ENCODE peak calls at places on chromosomes 5 and 9, in seven cellular contexts. S is neural progenitor cell, T is fibroblast of lung, L is IMR-90, D is H1, X is Karpas-422, M is OCI-LY7. O is an unnamed sample.
A peak's percentile ranks its signal among the peaks of the same experiment; 100 is the strongest.

GRCh38 chr9:122904466-122904822 is 715 bp downstream of the RC3H2 start:
- DNase-seq in S (peak; percentile 86), T (peak; percentile 30), L (peak; percentile 4), D (no peak), X (peak; percentile 71), M (peak; percentile 70), O (peak; percentile 18)

GRCh38 chr5:73118331-73119011 is 1.9 kb upstream of the TMEM171 start:
- DNase-seq in S (no peak), T (no peak), L (no peak), D (no peak), X (no peak), M (no peak), O (no peak)

GRCh38 chr9:133935328-133936040 is 56.6 kb downstream of the VAV2 start:
- DNase-seq in S (no peak), T (peak; percentile 93), L (peak; percentile 70), D (no peak), X (no peak), M (no peak), O (no peak)

GRCh38 chr5:81544351-81545001 is 150.5 kb upstream of the ACOT12 start:
- DNase-seq in S (no peak), T (peak; percentile 35), L (peak; percentile 8), D (no peak), X (no peak), M (no peak), O (peak; percentile 9)

GRCh38 chr9:13395086-13395485 is 115.6 kb upstream of the MPDZ start:
- DNase-seq in S (no peak), T (peak; percentile 24), L (no peak), D (no peak), X (no peak), M (no peak), O (peak; percentile 13)

GRCh38 chr5:117803533-117803932 is 1184.8 kb downstream of the DTWD2 start:
- DNase-seq in S (no peak), T (no peak), L (peak; percentile 90), D (no peak), X (no peak), M (no peak), O (no peak)

GRCh38 chr5:73417307-73418035 is 31.1 kb downstream of the FOXD1 start:
- DNase-seq in S (no peak), T (peak; percentile 83), L (peak; percentile 75), D (no peak), X (no peak), M (no peak), O (no peak)

GRCh38 chr5:111135946-111136345 is 43.8 kb downstream of the WDR36 start:
- DNase-seq in S (no peak), T (peak; percentile 58), L (peak; percentile 53), D (no peak), X (no peak), M (no peak), O (peak; percentile 82)

GRCh38 chr9:131697097-131697496 is 42.8 kb downstream of the RAPGEF1 start:
- DNase-seq in S (no peak), T (peak; percentile 51), L (peak; percentile 61), D (no peak), X (no peak), M (no peak), O (no peak)

GRCh38 chr9:89427621-89428221 is 70.2 kb downstream of the SEMA4D start:
- DNase-seq in S (no peak), T (no peak), L (peak; percentile 49), D (no peak), X (no peak), M (no peak), O (peak; percentile 42)

GRCh38 chr9:95078934-95079333 is 238.6 kb downstream of the FANCC start:
- DNase-seq in S (peak; percentile 71), T (no peak), L (no peak), D (no peak), X (no peak), M (no peak), O (no peak)

GRCh38 chr5:118956727-118957126 is 31.6 kb downstream of the DTWD2 start:
- DNase-seq in S (no peak), T (no peak), L (peak; percentile 22), D (no peak), X (peak; percentile 62), M (peak; percentile 16), O (peak; percentile 45)

GRCh38 chr9:114380988-114381387 is 6.8 kb downstream of the AKNA start:
- DNase-seq in S (no peak), T (no peak), L (no peak), D (no peak), X (no peak), M (no peak), O (no peak)
- H4K20me1 ChIP-seq in S (peaks cover 9% of the 10 kb centered on the region), T (no peaks in the 10 kb centered on the region), L (peaks cover 21% of the 10 kb centered on the region), D (peaks cover 2% of the 10 kb centered on the region), X (no peaks in the 10 kb centered on the region), M (no peaks in the 10 kb centered on the region), O (no peaks in the 10 kb centered on the region)

GRCh38 chr9:74499111-74499601 is 2.0 kb downstream of the RORB start:
- DNase-seq in S (peak; percentile 21), T (peak; percentile 27), L (no peak), D (peak; percentile 71), X (no peak), M (no peak), O (no peak)
- H3K4me3 ChIP-seq in S (peak overlapping the region; percentile 71), T (no peak overlapping the region), L (no peak overlapping the region), D (peak overlapping the region; percentile 87), X (no peak overlapping the region), M (no peak overlapping the region), O (no peak overlapping the region)

GRCh38 chr5:124652892-124653441 is 93.5 kb downstream of the ZNF608 start:
- DNase-seq in S (peak; percentile 10), T (no peak), L (no peak), D (no peak), X (peak; percentile 60), M (peak; percentile 47), O (no peak)

GRCh38 chr5:124655211-124655880 is 91.1 kb downstream of the ZNF608 start:
- DNase-seq in S (no peak), T (peak; percentile 72), L (no peak), D (no peak), X (peak; percentile 55), M (peak; percentile 43), O (peak; percentile 59)

GRCh38 chr5:124655943-124656459 is 90.4 kb downstream of the ZNF608 start:
- DNase-seq in S (no peak), T (peak; percentile 93), L (peak; percentile 94), D (no peak), X (peak; percentile 69), M (peak; percentile 75), O (peak; percentile 87)

GRCh38 chr5:124652514-124652819 is 94.0 kb downstream of the ZNF608 start:
- DNase-seq in S (no peak), T (no peak), L (no peak), D (no peak), X (no peak), M (no peak), O (no peak)

DNA sequence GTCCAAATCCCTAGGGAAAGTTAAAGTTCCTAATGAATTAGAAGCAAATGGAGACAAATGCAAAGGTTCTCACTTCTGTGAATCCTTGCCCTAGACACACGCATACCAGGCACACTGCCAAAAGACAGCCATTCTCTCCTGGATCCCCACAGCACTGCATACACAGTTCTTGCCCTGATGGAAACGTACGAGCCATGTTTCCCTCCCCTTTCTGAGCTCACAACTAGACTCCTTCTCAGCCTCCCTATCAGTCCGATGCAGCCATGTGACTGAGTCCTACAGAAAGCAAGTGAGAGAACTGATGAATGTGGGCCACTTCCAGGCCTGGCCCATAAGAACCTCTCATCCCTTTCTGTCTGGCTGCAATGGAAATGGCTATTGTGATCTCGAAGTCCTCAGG is 92.0 kb downstream of the ZNF608 start:
- DNase-seq in S (no peak), T (no peak), L (no peak), D (no peak), X (peak; percentile 37), M (no peak), O (no peak)
- H3K4me1 ChIP-seq in S (peaks cover 83% of the 10 kb centered on the region), T (peaks cover 20% of the 10 kb centered on the region), L (peaks cover 25% of the 10 kb centered on the region), D (peaks cover 25% of the 10 kb centered on the region), X (peaks cover 94% of the 10 kb centered on the region), M (peaks cover 97% of the 10 kb centered on the region), O (peaks cover 44% of the 10 kb centered on the region)

DNA sequence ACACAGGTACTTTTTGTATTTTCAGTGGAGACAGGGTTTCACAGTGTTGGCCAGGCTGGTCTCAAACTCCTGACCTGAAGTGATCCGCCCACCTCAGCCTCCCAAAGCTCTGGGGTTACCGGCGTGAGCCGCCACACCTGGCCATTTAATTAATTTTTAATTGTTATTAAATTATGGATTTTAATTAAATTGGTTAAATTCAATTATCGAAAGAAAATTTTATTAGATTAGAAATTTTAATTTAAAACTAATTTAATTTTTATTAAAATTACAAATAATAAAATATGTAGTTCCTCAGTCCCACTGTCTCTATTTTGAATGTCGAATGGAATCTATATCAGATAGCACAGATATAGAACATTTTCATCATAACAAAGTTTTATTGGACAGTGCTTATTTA is 416.5 kb downstream of the GABRG2 start:
- DNase-seq in S (no peak), T (no peak), L (no peak), D (no peak), X (no peak), M (no peak), O (no peak)
- H4K20me1 ChIP-seq in S (no peaks in the 10 kb centered on the region), T (no peaks in the 10 kb centered on the region), L (no peaks in the 10 kb centered on the region), D (no peaks in the 10 kb centered on the region), X (no peaks in the 10 kb centered on the region), M (no peaks in the 10 kb centered on the region), O (no peaks in the 10 kb centered on the region)

GRCh38 chr5:51378415-51378777 is 4.9 kb upstream of the ISL1 start:
- DNase-seq in S (peak; percentile 58), T (no peak), L (no peak), D (no peak), X (no peak), M (no peak), O (no peak)
- H3K4me3 ChIP-seq in S (peak overlapping the region; percentile 23), T (no peak overlapping the region), L (no peak overlapping the region), D (peak overlapping the region; percentile 62), X (no peak overlapping the region), M (no peak overlapping the region), O (peak overlapping the region; percentile 71)

DNA sequence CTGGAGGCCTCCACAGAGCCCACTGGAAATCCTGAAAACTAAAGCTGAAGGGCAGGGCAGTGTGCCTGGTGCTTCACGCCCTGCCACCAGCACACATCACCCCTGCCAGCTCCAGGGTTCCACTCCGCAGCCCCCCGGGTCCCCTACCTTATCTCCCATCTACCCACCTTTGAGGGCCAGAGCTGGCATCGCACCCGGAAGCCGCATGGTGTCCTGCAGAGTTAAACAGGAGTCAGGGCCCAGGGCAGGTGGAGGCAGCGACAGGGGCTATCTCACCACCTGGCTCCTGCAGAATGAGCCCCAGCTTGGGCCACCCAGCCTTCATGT is 18.8 kb downstream of the PDGFRB start:
- DNase-seq in S (no peak), T (no peak), L (no peak), D (no peak), X (no peak), M (no peak), O (no peak)
- H3K4me1 ChIP-seq in S (peaks cover 51% of the 10 kb centered on the region), T (peaks cover 90% of the 10 kb centered on the region), L (peaks cover 67% of the 10 kb centered on the region), D (peaks cover 32% of the 10 kb centered on the region), X (no peaks in the 10 kb centered on the region), M (no peaks in the 10 kb centered on the region), O (no peaks in the 10 kb centered on the region)

O was measured in PC-3.